ENCODE peak calls at places on chromosomes 13 and 19, in six cellular contexts. J is activated B cell treated with CpG ODN at 0.5 μM for 24 hours; X is EL; E is stimulated activated CD4-positive, alpha-beta T cell treated with anti-CD3 and anti-CD28 coated beads, Interleukin-2, amount 100 ng/mL, for 48 hours; L is SW 1271; S is WTC11. M is an unnamed sample.

GRCh38 chr13:95317037-95317989 is 16.1 kb upstream of the ABCC4 start:
- DNase-seq in J (no peak), X (peak; percentile 9), E (no peak), L (no peak), S (no peak), M (peak; percentile 56)

GRCh38 chr13:45370922-45371406 is 30.0 kb upstream of the TPT1 start:
- DNase-seq in J (peak; percentile 48), X (peak; percentile 76), E (peak; percentile 48), L (no peak), S (peak; percentile 90), M (peak; percentile 80)

GRCh38 chr19:33904681-33905080 is 108.0 kb downstream of the KCTD15 start:
- DNase-seq in J (no peak), X (no peak), E (no peak), L (no peak), S (peak; percentile 45), M (peak; percentile 87)

GRCh38 chr19:30064021-30064699 is 122.1 kb downstream of the URI1 start:
- DNase-seq in J (no peak), X (no peak), E (no peak), L (no peak), S (no peak), M (no peak)

GRCh38 chr13:101763191-101763590 is 310.7 kb downstream of the ITGBL1 start:
- DNase-seq in J (no peak), X (peak; percentile 11), E (no peak), L (no peak), S (no peak), M (no peak)

GRCh38 chr19:11355160-11356073 is at the start of gene PLPPR2:
- DNase-seq in J (peak; percentile 70), X (peak; percentile 92), E (peak; percentile 80), L (peak; percentile 55), S (peak; percentile 99), M (peak; percentile 86)

GRCh38 chr13:20359335-20359734 is 127.2 kb upstream of the GJB6 start:
- DNase-seq in J (no peak), X (peak; percentile 94), E (no peak), L (no peak), S (no peak), M (peak; percentile 96)

GRCh38 chr13:94516456-94516855 is 37.0 kb upstream of the DCT start:
- DNase-seq in J (no peak), X (no peak), E (no peak), L (no peak), S (no peak), M (no peak)

GRCh38 chr19:10808937-10809655 is 26.9 kb downstream of the TMED1 start:
- DNase-seq in J (no peak), X (peak; percentile 43), E (no peak), L (no peak), S (no peak), M (peak; percentile 71)

GRCh38 chr13:77865588-77865987 is 53.0 kb downstream of the EDNRB start:
- DNase-seq in J (no peak), X (no peak), E (no peak), L (no peak), S (no peak), M (no peak)

GRCh38 chr13:113915786-113916329 is 52.0 kb upstream of the GAS6 start:
- DNase-seq in J (no peak), X (no peak), E (no peak), L (no peak), S (no peak), M (no peak)

GRCh38 chr19:50383307-50383851 is 768 bp upstream of the POLD1 start:
- DNase-seq in J (no peak), X (no peak), E (no peak), L (no peak), S (peak; percentile 38), M (no peak)

GRCh38 chr19:10502524-10503001 is 593 bp downstream of the KEAP1 start:
- DNase-seq in J (peak; percentile 90), X (peak; percentile 89), E (peak; percentile 82), L (peak; percentile 56), S (peak; percentile 89), M (peak; percentile 88)

GRCh38 chr19:36489920-36490415 is 607 bp upstream of the ZNF566 start:
- DNase-seq in J (no peak), X (peak; percentile 95), E (peak; percentile 62), L (no peak), S (peak; percentile 86), M (peak; percentile 96)

GRCh38 chr13:66887088-66887487 is 343.0 kb downstream of the PCDH9 start:
- DNase-seq in J (no peak), X (no peak), E (no peak), L (no peak), S (no peak), M (no peak)

GRCh38 chr19:5339470-5339949 is 1.1 kb downstream of the PTPRS start:
- DNase-seq in J (no peak), X (no peak), E (no peak), L (no peak), S (peak; percentile 30), M (no peak)

GRCh38 chr19:10102787-10103236 is 334 bp upstream of the ANGPTL6 start:
- DNase-seq in J (peak; percentile 63), X (no peak), E (no peak), L (no peak), S (no peak), M (no peak)

GRCh38 chr13:27309401-27309958 is 38.9 kb downstream of the RASL11A start:
- DNase-seq in J (no peak), X (no peak), E (no peak), L (no peak), S (no peak), M (no peak)

GRCh38 chr19:3061214-3062161 is 807 bp downstream of the TLE5 start:
- DNase-seq in J (peak; percentile 64), X (peak; percentile 49), E (peak; percentile 35), L (no peak), S (no peak), M (peak; percentile 27)

GRCh38 chr13:100304241-100304640 is 215.3 kb downstream of the PCCA start:
- DNase-seq in J (no peak), X (no peak), E (no peak), L (no peak), S (no peak), M (no peak)

GRCh38 chr19:2754659-2755447 is 15.0 kb upstream of the SLC39A3 start:
- DNase-seq in J (no peak), X (no peak), E (no peak), L (no peak), S (no peak), M (no peak)

GRCh38 chr13:112894673-112895481 is 74.1 kb upstream of the MCF2L start:
- DNase-seq in J (no peak), X (no peak), E (no peak), L (no peak), S (peak; percentile 64), M (no peak)

GRCh38 chr19:52492991-52493470 is 34.4 kb upstream of the ZNF808 start:
- DNase-seq in J (no peak), X (no peak), E (no peak), L (no peak), S (peak; percentile 72), M (no peak)